ENCODE peak calls at places on chromosomes 6 and 20, in five cellular contexts. D is K562, L is SK-N-SH, V is H1, F is HCT116. M is an unnamed sample.

GRCh38 chr6:70524721-70525286 is 41.9 kb upstream of the SDHAF4 start:
- DNase-seq in D (no peak), L (no peak), V (no peak), F (no peak), M (peak; percentile 32)

GRCh38 chr6:42007286-42007685 is 43.0 kb upstream of the TAF8 start:
- DNase-seq in D (no peak), L (no peak), V (no peak), F (no peak), M (no peak)

GRCh38 chr6:88992741-88993557 is 29.5 kb upstream of the RNGTT start:
- DNase-seq in D (no peak), L (no peak), V (no peak), F (no peak), M (no peak)

GRCh38 chr6:28336284-28337024 is 506 bp upstream of the ZSCAN31 start:
- DNase-seq in D (peak; percentile 95), L (peak; percentile 35), V (no peak), F (no peak), M (no peak)

GRCh38 chr20:44196278-44196677 is 9.3 kb upstream of the JPH2 start:
- DNase-seq in D (no peak), L (no peak), V (no peak), F (no peak), M (no peak)

GRCh38 chr20:9306521-9306920 is 207.9 kb upstream of the LAMP5 start:
- DNase-seq in D (no peak), L (no peak), V (no peak), F (no peak), M (peak; percentile 83)

GRCh38 chr20:21523398-21523868 is 9.6 kb upstream of the NKX2-2 start:
- DNase-seq in D (no peak), L (no peak), V (no peak), F (no peak), M (no peak)

GRCh38 chr6:35497571-35498406 is 910 bp upstream of the TEAD3 start:
- DNase-seq in D (peak; percentile 83), L (peak; percentile 92), V (no peak), F (no peak), M (no peak)

GRCh38 chr20:52649727-52650126 is 322.4 kb upstream of the TSHZ2 start:
- DNase-seq in D (no peak), L (no peak), V (no peak), F (no peak), M (no peak)

GRCh38 chr6:20058912-20059311 is 153.4 kb downstream of the MBOAT1 start:
- DNase-seq in D (no peak), L (no peak), V (no peak), F (no peak), M (no peak)
- TF ChIP-seq JUND in D (no peak), L (no peak), V (no peak), F (no peak), M (no peak)

DNA sequence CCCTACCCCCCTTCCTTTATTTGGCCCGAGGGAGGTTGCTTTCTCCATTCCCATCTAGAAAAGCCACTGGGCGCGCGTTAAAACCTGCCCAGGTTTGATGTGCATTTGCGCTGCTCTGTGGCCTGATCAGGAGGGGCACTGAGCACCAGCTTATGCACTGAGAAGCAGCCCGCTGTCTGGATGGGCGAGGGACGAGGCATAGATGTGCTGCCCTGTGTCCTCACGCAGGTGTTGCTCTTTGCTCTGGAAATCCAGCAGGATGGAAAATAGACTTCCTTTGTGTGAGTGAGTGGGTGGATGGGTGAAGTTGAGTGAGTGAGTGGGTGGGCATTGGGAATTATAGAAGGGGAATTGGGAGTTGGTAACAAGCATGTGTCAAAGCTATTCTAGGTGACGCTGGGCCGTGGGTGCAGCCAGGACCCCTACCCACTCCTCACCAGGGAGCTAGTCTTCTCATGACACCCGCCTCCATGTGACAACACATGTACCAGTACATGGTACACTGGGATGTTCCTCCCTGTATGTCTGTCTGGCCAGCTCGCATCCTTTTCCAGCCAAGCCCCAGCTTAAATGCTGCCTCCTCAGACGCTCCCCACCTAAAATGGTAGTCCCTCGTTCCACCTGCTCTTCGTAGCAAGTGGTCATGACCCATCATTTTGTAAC is 162.6 kb downstream of the DTNBP1 start:
- DNase-seq in D (no peak), L (no peak), V (no peak), F (no peak), M (no peak)
- TF ChIP-seq JUND in D (no peak), L (no peak), V (no peak), F (no peak), M (no peak)

GRCh38 chr20:38704136-38704535 is 20.1 kb upstream of the SLC32A1 start:
- DNase-seq in D (no peak), L (no peak), V (no peak), F (no peak), M (no peak)
- TF ChIP-seq JUND in D (no peak), L (no peak), V (no peak), F (no peak), M (no peak)

GRCh38 chr20:49210101-49210749 is 9.0 kb upstream of the DDX27 start:
- DNase-seq in D (no peak), L (no peak), V (no peak), F (no peak), M (no peak)
- TF ChIP-seq JUND in D (no peak), L (no peak), V (no peak), F (no peak), M (no peak)

DNA sequence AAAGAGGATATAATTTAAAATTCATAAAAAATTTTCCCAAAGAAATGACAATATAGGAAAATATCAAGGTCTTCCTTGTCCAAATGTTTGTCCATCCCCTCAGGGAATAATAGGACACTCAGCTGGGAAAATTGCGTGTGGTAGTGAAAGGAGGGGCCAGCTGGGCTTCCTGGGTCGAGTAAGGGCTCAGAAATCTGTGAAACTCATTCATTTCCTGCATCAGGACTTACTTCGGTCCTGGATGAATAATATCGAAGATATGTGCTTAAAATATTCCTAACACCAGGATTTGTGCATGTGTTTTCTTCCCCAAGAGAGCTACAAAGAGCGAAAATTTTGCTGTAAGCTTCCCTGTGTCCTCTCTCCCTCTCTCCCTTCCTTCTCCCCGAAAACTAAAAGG is 118.2 kb upstream of the GJE1 start:
- DNase-seq in D (no peak), L (no peak), V (no peak), F (peak; percentile 79), M (no peak)
- TF ChIP-seq JUND in D (no peak), L (peak; percentile 88), V (no peak), F (peak; percentile 82), M (no peak)

GRCh38 chr20:3786126-3786484 is 435 bp downstream of the CENPB start:
- DNase-seq in D (peak; percentile 59), L (peak; percentile 73), V (no peak), F (no peak), M (peak; percentile 72)

GRCh38 chr20:3784226-3784853 is 2.2 kb downstream of the CENPB start:
- DNase-seq in D (no peak), L (no peak), V (no peak), F (no peak), M (no peak)

GRCh38 chr20:3784863-3785239 is 1.7 kb downstream of the CENPB start:
- DNase-seq in D (no peak), L (no peak), V (no peak), F (no peak), M (no peak)

GRCh38 chr20:3786665-3787639 is at the start of gene CENPB:
- DNase-seq in D (peak; percentile 87), L (peak; percentile 98), V (no peak), F (peak; percentile 57), M (peak; percentile 87)

GRCh38 chr20:3785240-3786125 is 1.1 kb downstream of the CENPB start:
- DNase-seq in D (peak; percentile 45), L (peak; percentile 64), V (no peak), F (no peak), M (no peak)
- TF ChIP-seq JUND in D (no peak), L (no peak), V (no peak), F (no peak), M (no peak)

GRCh38 chr20:62019144-62019805 is 46.4 kb downstream of the TAF4 start:
- DNase-seq in D (no peak), L (no peak), V (no peak), F (no peak), M (no peak)
- TF ChIP-seq JUND in D (no peak), L (no peak), V (no peak), F (no peak), M (no peak)

GRCh38 chr6:67615796-67616195 is 1019.3 kb upstream of the ADGRB3 start:
- DNase-seq in D (no peak), L (no peak), V (no peak), F (no peak), M (no peak)
- TF ChIP-seq JUND in D (no peak), L (no peak), V (no peak), F (no peak), M (no peak)